ENCODE peak calls at places on chromosomes 6 and 20, in five cellular contexts. One of them, this sample, is unnamed. For H3K4me1, the result is how much of the 10 kb centered on the place peaks cover.

GRCh38 chr6:39199976-39200375 is 29.3 kb downstream of the KCNK5 start:
- DNase-seq in A549: no peak
- DNase-seq in GM23338: no peak
- DNase-seq in adrenal gland: no peak
- DNase-seq in endothelial cell of umbilical vein: no peak
- DNase-seq in this sample: no peak

GRCh38 chr6:134995536-134995935 is 45.6 kb upstream of the ALDH8A1 start:
- DNase-seq in A549: no peak
- DNase-seq in GM23338: no peak
- DNase-seq in endothelial cell of umbilical vein: peak
- DNase-seq in adrenal gland: no peak
- DNase-seq in this sample: no peak

GRCh38 chr20:18090044-18090443 is 32.3 kb upstream of the OVOL2 start:
- DNase-seq in endothelial cell of umbilical vein: no peak
- DNase-seq in A549: no peak
- DNase-seq in GM23338: no peak
- DNase-seq in adrenal gland: no peak
- DNase-seq in this sample: no peak

GRCh38 chr6:92541457-92542060 is 877.8 kb downstream of the EPHA7 start:
- DNase-seq in GM23338: no peak
- DNase-seq in endothelial cell of umbilical vein: no peak
- DNase-seq in A549: no peak
- DNase-seq in adrenal gland: no peak
- DNase-seq in this sample: no peak

GRCh38 chr6:124963416-124964083 is 1.3 kb downstream of the RNF217 start:
- DNase-seq in adrenal gland: peak
- DNase-seq in A549: no peak
- DNase-seq in endothelial cell of umbilical vein: peak
- DNase-seq in GM23338: peak
- DNase-seq in this sample: no peak

GRCh38 chr6:131831392-131831791 is 23.6 kb downstream of the ENPP1 start:
- DNase-seq in adrenal gland: no peak
- DNase-seq in GM23338: no peak
- DNase-seq in A549: no peak
- DNase-seq in endothelial cell of umbilical vein: peak
- DNase-seq in this sample: no peak

GRCh38 chr6:152571089-152571488 is 66.1 kb downstream of the SYNE1 start:
- DNase-seq in adrenal gland: no peak
- DNase-seq in A549: no peak
- DNase-seq in GM23338: no peak
- DNase-seq in endothelial cell of umbilical vein: peak
- DNase-seq in this sample: no peak

GRCh38 chr6:111985202-111985731 is 68.6 kb upstream of the CCN6 start:
- DNase-seq in A549: no peak
- DNase-seq in endothelial cell of umbilical vein: peak
- DNase-seq in GM23338: peak
- DNase-seq in adrenal gland: no peak
- DNase-seq in this sample: no peak

GRCh38 chr20:37526839-37527637 is 638 bp downstream of the BLCAP start:
- DNase-seq in adrenal gland: peak
- DNase-seq in endothelial cell of umbilical vein: no peak
- DNase-seq in A549: peak
- DNase-seq in GM23338: peak
- DNase-seq in this sample: no peak

GRCh38 chr6:22899446-22899845 is 330.1 kb downstream of the HDGFL1 start:
- DNase-seq in endothelial cell of umbilical vein: no peak
- DNase-seq in A549: no peak
- DNase-seq in GM23338: no peak
- DNase-seq in adrenal gland: no peak
- DNase-seq in this sample: no peak

GRCh38 chr20:36298795-36299339 is 7.3 kb upstream of the DLGAP4 start:
- DNase-seq in endothelial cell of umbilical vein: no peak
- DNase-seq in A549: no peak
- DNase-seq in GM23338: no peak
- DNase-seq in adrenal gland: no peak
- DNase-seq in this sample: no peak

GRCh38 chr6:11213305-11214106 is 19.0 kb downstream of the NEDD9 start:
- DNase-seq in adrenal gland: no peak
- DNase-seq in endothelial cell of umbilical vein: peak
- DNase-seq in GM23338: no peak
- DNase-seq in A549: no peak
- DNase-seq in this sample: no peak
- H3K4me1 ChIP-seq in adrenal gland: under half
- H3K4me1 ChIP-seq in endothelial cell of umbilical vein: half or more
- H3K4me1 ChIP-seq in GM23338: under half
- H3K4me1 ChIP-seq in A549: half or more
- H3K4me1 ChIP-seq in this sample: under half

GRCh38 chr20:9054176-9054575 is 14.7 kb upstream of the PLCB4 start:
- DNase-seq in endothelial cell of umbilical vein: no peak
- DNase-seq in GM23338: no peak
- DNase-seq in adrenal gland: no peak
- DNase-seq in A549: no peak
- DNase-seq in this sample: no peak
- H3K4me1 ChIP-seq in endothelial cell of umbilical vein: under half
- H3K4me1 ChIP-seq in GM23338: under half
- H3K4me1 ChIP-seq in adrenal gland: under half
- H3K4me1 ChIP-seq in A549: under half
- H3K4me1 ChIP-seq in this sample: under half

DNA sequence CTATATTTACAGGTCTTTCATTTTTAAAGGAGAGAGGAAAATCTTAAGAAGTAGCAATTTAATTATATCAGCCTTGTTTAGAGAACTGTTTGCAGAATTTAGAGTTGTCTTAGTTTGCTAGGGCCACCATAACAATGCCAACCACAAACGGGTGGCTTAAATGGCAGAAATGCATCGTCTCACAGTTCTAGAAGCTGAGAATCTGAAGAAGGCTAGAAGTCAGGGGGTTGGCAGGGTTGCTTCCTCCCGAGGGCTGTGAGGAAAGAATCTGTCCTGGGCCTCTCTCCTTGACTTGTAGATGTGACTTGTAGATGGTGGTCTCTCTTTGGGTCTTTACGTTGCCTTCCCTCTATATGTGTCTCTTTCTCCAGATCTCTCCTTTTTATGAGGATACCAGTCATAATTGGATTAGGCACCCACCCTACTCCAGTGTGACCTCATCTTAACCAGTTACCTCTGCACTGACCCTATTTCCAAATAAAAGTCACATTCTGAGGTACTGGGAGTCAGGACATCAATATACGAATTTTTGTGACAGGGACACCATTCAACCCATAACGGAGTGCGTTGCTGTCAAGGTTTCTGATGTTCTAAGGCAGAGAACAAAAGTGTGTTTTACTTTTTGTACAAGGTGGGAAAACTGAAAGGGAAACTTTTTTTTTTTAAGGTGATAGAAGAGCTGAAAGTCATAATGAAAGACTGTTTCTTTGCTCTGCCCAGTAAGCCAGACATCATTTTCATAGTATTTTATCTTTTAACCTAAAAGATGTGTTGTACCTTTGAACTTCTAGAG is 84.4 kb downstream of the SAMD3 start:
- DNase-seq in A549: no peak
- DNase-seq in endothelial cell of umbilical vein: no peak
- DNase-seq in adrenal gland: no peak
- DNase-seq in GM23338: no peak
- DNase-seq in this sample: no peak
- H3K4me1 ChIP-seq in A549: under half
- H3K4me1 ChIP-seq in endothelial cell of umbilical vein: under half
- H3K4me1 ChIP-seq in adrenal gland: under half
- H3K4me1 ChIP-seq in GM23338: under half
- H3K4me1 ChIP-seq in this sample: under half

GRCh38 chr6:168540713-168541291 is 99.8 kb downstream of the SMOC2 start:
- DNase-seq in endothelial cell of umbilical vein: no peak
- DNase-seq in A549: no peak
- DNase-seq in adrenal gland: no peak
- DNase-seq in GM23338: peak
- DNase-seq in this sample: no peak
- H3K4me1 ChIP-seq in endothelial cell of umbilical vein: under half
- H3K4me1 ChIP-seq in A549: under half
- H3K4me1 ChIP-seq in adrenal gland: under half
- H3K4me1 ChIP-seq in GM23338: under half
- H3K4me1 ChIP-seq in this sample: under half

GRCh38 chr20:32462900-32463641 is 104.9 kb downstream of the ASXL1 start:
- DNase-seq in adrenal gland: peak
- DNase-seq in A549: no peak
- DNase-seq in endothelial cell of umbilical vein: no peak
- DNase-seq in GM23338: no peak
- DNase-seq in this sample: peak
- H3K4me1 ChIP-seq in adrenal gland: half or more
- H3K4me1 ChIP-seq in A549: half or more
- H3K4me1 ChIP-seq in endothelial cell of umbilical vein: under half
- H3K4me1 ChIP-seq in GM23338: under half
- H3K4me1 ChIP-seq in this sample: under half

GRCh38 chr20:31538327-31538726 is 24.1 kb downstream of the HM13 start:
- DNase-seq in A549: no peak
- DNase-seq in GM23338: no peak
- DNase-seq in endothelial cell of umbilical vein: no peak
- DNase-seq in adrenal gland: no peak
- DNase-seq in this sample: no peak

GRCh38 chr20:31536575-31536974 is 22.3 kb downstream of the HM13 start:
- DNase-seq in A549: no peak
- DNase-seq in GM23338: no peak
- DNase-seq in endothelial cell of umbilical vein: no peak
- DNase-seq in adrenal gland: no peak
- DNase-seq in this sample: no peak

GRCh38 chr20:31535298-31535697 is 21.1 kb downstream of the HM13 start:
- DNase-seq in endothelial cell of umbilical vein: no peak
- DNase-seq in adrenal gland: no peak
- DNase-seq in GM23338: no peak
- DNase-seq in A549: no peak
- DNase-seq in this sample: no peak

GRCh38 chr20:31537859-31538245 is 23.6 kb downstream of the HM13 start:
- DNase-seq in endothelial cell of umbilical vein: no peak
- DNase-seq in A549: no peak
- DNase-seq in GM23338: no peak
- DNase-seq in adrenal gland: no peak
- DNase-seq in this sample: no peak

GRCh38 chr20:31537116-31537858 is 23.0 kb downstream of the HM13 start:
- DNase-seq in A549: no peak
- DNase-seq in endothelial cell of umbilical vein: no peak
- DNase-seq in GM23338: no peak
- DNase-seq in adrenal gland: no peak
- DNase-seq in this sample: no peak
- H3K4me1 ChIP-seq in A549: under half
- H3K4me1 ChIP-seq in endothelial cell of umbilical vein: under half
- H3K4me1 ChIP-seq in GM23338: under half
- H3K4me1 ChIP-seq in adrenal gland: under half
- H3K4me1 ChIP-seq in this sample: under half

DNA sequence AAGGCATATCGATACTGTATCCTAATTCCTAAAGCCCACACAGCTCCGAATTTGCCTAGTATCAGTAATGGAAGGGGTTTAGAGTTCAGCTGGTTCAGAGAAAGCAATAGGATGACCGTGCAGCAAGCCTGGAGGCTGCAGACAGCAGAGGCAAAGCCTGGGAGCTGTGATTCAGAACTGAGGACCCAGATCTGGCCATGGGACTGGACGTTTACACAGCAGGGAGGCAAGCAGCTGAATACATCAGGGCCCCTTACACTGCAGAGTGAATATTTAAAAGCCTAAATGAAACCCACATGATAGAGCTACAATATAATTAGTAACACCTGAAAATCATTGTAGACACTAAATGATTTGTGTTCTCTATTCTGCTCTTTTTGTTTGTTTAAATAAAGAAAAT is 38.0 kb downstream of the ELOVL2 start:
- DNase-seq in endothelial cell of umbilical vein: no peak
- DNase-seq in A549: no peak
- DNase-seq in GM23338: no peak
- DNase-seq in adrenal gland: no peak
- DNase-seq in this sample: no peak
- H3K4me1 ChIP-seq in endothelial cell of umbilical vein: under half
- H3K4me1 ChIP-seq in A549: half or more
- H3K4me1 ChIP-seq in GM23338: under half
- H3K4me1 ChIP-seq in adrenal gland: under half
- H3K4me1 ChIP-seq in this sample: under half

DNA sequence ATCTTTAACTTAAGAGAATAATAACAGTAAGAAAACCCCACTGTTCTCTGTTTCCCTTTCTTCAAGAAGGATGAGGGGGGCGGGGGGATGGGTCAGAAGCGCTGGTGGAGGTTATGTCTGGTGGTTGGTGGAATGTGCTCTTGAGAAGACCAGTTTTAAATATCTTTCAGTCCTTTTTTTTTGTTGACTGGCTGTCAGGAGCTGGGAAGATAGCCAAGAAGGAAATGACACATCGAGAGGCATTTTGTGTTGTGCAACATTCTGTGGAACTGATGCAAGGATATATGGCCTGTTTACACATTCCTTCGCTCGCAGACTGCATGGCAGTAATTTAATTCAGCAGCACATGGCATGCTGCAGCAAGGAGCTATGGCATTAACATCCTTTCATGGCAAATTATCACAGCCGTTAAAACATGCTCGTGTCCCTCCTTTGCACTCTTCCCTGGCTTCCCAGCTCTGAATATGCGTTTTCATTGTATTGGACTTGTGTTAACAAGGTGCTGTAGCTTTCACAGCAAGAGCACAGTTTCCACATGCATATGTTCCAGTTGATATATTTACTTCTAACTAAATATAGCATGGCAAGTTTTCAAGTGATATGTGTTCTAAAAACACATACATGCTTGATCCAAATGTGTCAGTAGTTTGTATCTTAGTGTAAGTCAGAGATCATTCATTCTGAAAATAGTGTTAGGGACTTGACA is 68.2 kb upstream of the SUPT3H start:
- DNase-seq in GM23338: peak
- DNase-seq in endothelial cell of umbilical vein: peak
- DNase-seq in A549: peak
- DNase-seq in adrenal gland: peak
- DNase-seq in this sample: peak
- H3K4me1 ChIP-seq in GM23338: under half
- H3K4me1 ChIP-seq in endothelial cell of umbilical vein: under half
- H3K4me1 ChIP-seq in A549: under half
- H3K4me1 ChIP-seq in adrenal gland: under half
- H3K4me1 ChIP-seq in this sample: under half

GRCh38 chr6:44221961-44222335 is 1.4 kb upstream of the SLC29A1 start:
- DNase-seq in adrenal gland: no peak
- DNase-seq in endothelial cell of umbilical vein: no peak
- DNase-seq in A549: no peak
- DNase-seq in GM23338: no peak
- DNase-seq in this sample: no peak
- H3K4me1 ChIP-seq in adrenal gland: half or more
- H3K4me1 ChIP-seq in endothelial cell of umbilical vein: half or more
- H3K4me1 ChIP-seq in A549: half or more
- H3K4me1 ChIP-seq in GM23338: half or more
- H3K4me1 ChIP-seq in this sample: under half